ENCODE peak calls at places on chromosomes 7 and 10, in eight cellular contexts. S is upper lobe of right lung, F is lung, K is cardiac muscle cell, C is colonic mucosa, G is sigmoid colon, O is ovary, D is mammary epithelial cell. E is an unnamed sample.

GRCh38 chr10:12181065-12181775 is 14.5 kb downstream of the NUDT5 start:
- DNase-seq in S (peak; percentile 65), F (no peak), K (peak; percentile 53), C (no peak), G (no peak), O (no peak), D (no peak), E (no peak)

GRCh38 chr10:94490789-94491039 is 54.9 kb upstream of the HELLS start:
- DNase-seq in S (no peak), F (no peak), K (peak; percentile 7), C (no peak), G (no peak), O (no peak), D (no peak), E (no peak)

GRCh38 chr7:80392229-80393169 is 119.4 kb downstream of the GNAT3 start:
- DNase-seq in S (no peak), F (no peak), K (peak; percentile 67), C (no peak), G (no peak), O (no peak), D (peak; percentile 11), E (no peak)

GRCh38 chr10:79266543-79267312 is 80.5 kb upstream of the PPIF start:
- DNase-seq in S (peak; percentile 84), F (peak; percentile 56), K (peak; percentile 87), C (peak; percentile 45), G (peak; percentile 90), O (no peak), D (peak; percentile 71), E (peak; percentile 88)

GRCh38 chr10:5323446-5323845 is 41.3 kb upstream of the UCN3 start:
- DNase-seq in S (no peak), F (no peak), K (no peak), C (no peak), G (no peak), O (no peak), D (peak; percentile 70), E (no peak)

GRCh38 chr10:65827344-65827743 is 1098.5 kb upstream of the LRRTM3 start:
- DNase-seq in S (no peak), F (no peak), K (no peak), C (no peak), G (no peak), O (no peak), D (no peak), E (no peak)

GRCh38 chr7:99943641-99944507 is 14.5 kb upstream of the GJC3 start:
- DNase-seq in S (no peak), F (no peak), K (no peak), C (no peak), G (no peak), O (no peak), D (no peak), E (no peak)

GRCh38 chr10:48473704-48474103 is 131.2 kb downstream of the ARHGAP22 start:
- DNase-seq in S (no peak), F (no peak), K (no peak), C (no peak), G (peak; percentile 46), O (no peak), D (no peak), E (no peak)

GRCh38 chr7:87886875-87887274 is 10.6 kb downstream of the DBF4 start:
- DNase-seq in S (no peak), F (no peak), K (peak; percentile 64), C (no peak), G (no peak), O (no peak), D (peak; percentile 7), E (no peak)

GRCh38 chr7:91266931-91267557 is 2.8 kb downstream of the FZD1 start:
- DNase-seq in S (no peak), F (no peak), K (peak; percentile 22), C (no peak), G (peak; percentile 70), O (peak; percentile 49), D (no peak), E (peak; percentile 69)

GRCh38 chr10:97632949-97633884 is at the start of gene MORN4:
- DNase-seq in S (peak; percentile 96), F (peak; percentile 95), K (peak; percentile 94), C (peak; percentile 94), G (peak; percentile 97), O (peak; percentile 93), D (peak; percentile 86), E (peak; percentile 98)

GRCh38 chr7:85014936-85015335 is 171.9 kb downstream of the SEMA3D start:
- DNase-seq in S (no peak), F (no peak), K (no peak), C (no peak), G (no peak), O (no peak), D (no peak), E (no peak)

GRCh38 chr10:97020452-97021400 is 165.0 kb downstream of the SLIT1 start:
- DNase-seq in S (no peak), F (no peak), K (no peak), C (no peak), G (peak; percentile 83), O (peak; percentile 59), D (no peak), E (no peak)

GRCh38 chr10:71778071-71778470 is 4.8 kb upstream of the VSIR start:
- DNase-seq in S (no peak), F (no peak), K (no peak), C (no peak), G (no peak), O (no peak), D (no peak), E (peak; percentile 22)

DNA sequence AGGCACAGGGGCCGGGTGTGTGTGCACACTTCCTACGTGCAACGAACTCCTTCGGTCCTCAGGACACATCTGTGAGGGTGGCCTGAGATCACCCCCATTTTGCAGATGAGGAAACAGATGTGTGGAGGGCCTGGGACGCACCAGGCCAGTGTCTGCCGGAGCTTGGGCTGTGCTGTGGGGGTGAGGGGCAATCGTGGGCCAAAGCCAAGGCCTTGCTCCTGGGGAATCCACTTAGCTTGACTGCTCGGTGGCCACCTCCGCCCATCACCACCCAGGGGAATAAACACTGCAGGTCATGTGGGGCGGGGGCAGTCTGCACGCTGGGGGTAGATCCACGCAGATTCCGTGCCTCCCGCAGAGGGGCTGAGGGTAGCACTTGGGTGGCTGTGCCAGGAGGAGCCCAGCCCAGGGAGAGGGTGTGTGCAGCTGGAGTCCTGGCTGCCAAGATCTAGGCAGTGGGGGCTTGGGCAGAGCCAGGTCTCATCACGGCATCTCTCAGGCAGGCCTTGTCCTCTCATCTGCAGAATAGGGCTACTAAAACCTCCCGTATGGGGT is 70.8 kb upstream of the EN2 start:
- DNase-seq in S (no peak), F (no peak), K (no peak), C (no peak), G (no peak), O (no peak), D (no peak), E (no peak)
- H3K4me1 ChIP-seq in S (peaks cover 4% of the 10 kb centered on the region), F (peaks cover 1% of the 10 kb centered on the region), K (no peaks in the 10 kb centered on the region), C (no peaks in the 10 kb centered on the region), G (peaks cover 6% of the 10 kb centered on the region), O (no peaks in the 10 kb centered on the region), D (peaks cover 2% of the 10 kb centered on the region), E (peaks cover 2% of the 10 kb centered on the region)

DNA sequence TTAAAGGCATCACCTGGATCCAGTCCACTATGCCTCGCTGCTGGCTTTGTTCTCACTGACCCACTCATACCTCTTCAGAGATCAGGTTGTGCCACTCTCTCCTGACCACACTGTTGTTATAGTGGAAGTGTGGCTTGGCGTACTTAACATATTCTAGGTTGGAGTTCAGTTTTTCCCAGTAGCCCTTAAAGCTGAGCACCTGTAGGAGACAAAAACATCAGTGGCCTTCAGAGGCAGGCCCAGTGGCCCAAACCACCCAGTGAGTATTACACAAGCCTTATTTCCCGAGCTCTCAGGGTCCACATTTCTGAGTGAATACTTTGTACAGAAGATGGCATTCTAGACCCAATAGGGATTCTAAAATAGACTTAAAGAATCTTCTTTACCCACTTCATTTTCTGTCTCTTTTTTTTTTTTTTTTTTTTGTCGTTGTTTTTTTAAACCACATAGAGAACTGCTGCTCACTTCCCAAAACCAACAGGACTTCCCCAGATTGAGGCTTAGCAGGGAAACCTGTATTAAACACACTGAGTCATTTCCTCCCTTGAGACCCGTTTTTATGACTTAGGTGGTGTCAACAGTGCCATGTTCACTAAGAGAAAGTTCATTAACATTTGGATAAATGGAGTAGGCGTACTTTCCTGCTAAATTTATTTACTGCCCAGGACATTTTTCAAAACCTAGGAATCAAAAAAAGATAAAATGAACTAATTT is 85.8 kb downstream of the GSAP start:
- DNase-seq in S (no peak), F (peak; percentile 57), K (peak; percentile 28), C (no peak), G (no peak), O (no peak), D (peak; percentile 77), E (no peak)
- H3K27ac ChIP-seq in S (peak overlapping the region; percentile 11), F (peak overlapping the region; percentile 11), K (no peak overlapping the region), C (no peak overlapping the region), G (peak overlapping the region; percentile 83), O (no peak overlapping the region), D (no peak overlapping the region), E (no peak overlapping the region)

GRCh38 chr7:1494866-1495563 is 9.2 kb downstream of the INTS1 start:
- DNase-seq in S (no peak), F (no peak), K (no peak), C (no peak), G (no peak), O (no peak), D (no peak), E (no peak)

GRCh38 chr7:1497293-1497927 is 6.8 kb downstream of the INTS1 start:
- DNase-seq in S (no peak), F (no peak), K (no peak), C (no peak), G (no peak), O (no peak), D (no peak), E (peak; percentile 61)

GRCh38 chr7:1496531-1497292 is 7.5 kb downstream of the INTS1 start:
- DNase-seq in S (no peak), F (no peak), K (no peak), C (no peak), G (no peak), O (no peak), D (no peak), E (peak; percentile 71)

GRCh38 chr7:1494447-1494846 is 9.7 kb downstream of the INTS1 start:
- DNase-seq in S (no peak), F (no peak), K (no peak), C (no peak), G (no peak), O (no peak), D (no peak), E (no peak)

DNA sequence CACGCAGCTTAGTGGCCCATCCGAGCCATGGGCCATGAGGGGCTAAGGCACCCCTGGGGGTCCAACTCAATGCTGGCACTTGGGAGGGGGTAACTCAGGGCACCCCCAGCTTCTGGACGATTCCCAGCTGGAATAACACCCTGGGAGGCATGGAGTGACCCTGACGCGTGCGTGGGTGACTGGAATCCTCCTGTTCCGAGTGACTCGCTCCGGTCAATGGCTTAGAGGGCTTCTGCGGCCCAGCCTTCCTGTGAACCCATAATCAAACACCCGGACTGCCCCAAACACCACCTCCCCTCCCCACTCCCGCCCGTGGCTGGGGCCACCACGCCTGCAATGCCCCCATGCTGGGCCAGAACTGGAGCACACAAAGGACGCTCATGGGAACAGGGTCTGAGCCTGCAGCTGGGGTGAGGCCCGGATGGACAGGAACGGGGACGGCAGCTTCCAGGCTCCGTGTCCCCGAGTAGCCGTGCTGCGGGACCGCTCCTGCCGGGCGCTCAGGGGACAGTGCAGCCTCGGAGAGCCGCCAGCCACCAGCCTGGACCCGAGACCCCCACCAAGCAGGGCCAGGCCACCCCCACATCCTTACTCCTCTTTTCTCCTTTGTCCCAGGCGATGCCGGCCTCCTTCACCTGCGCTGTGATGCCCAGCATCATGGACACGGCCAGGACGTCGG is 8.5 kb downstream of the INTS1 start:
- DNase-seq in S (no peak), F (no peak), K (no peak), C (no peak), G (no peak), O (no peak), D (no peak), E (peak; percentile 54)
- H3K36me3 ChIP-seq in S (peaks cover 84% of the 10 kb centered on the region), F (peaks cover 91% of the 10 kb centered on the region), K (peaks cover 29% of the 10 kb centered on the region), C (peaks cover 4% of the 10 kb centered on the region), G (peaks cover 66% of the 10 kb centered on the region), O (no peaks in the 10 kb centered on the region), D (peaks cover 9% of the 10 kb centered on the region), E (peaks cover 12% of the 10 kb centered on the region)

GRCh38 chr10:132446661-132447445 is 49.9 kb downstream of the PWWP2B start:
- DNase-seq in S (peak; percentile 89), F (peak; percentile 80), K (peak; percentile 54), C (peak; percentile 92), G (no peak), O (peak; percentile 58), D (peak; percentile 64), E (peak; percentile 92)
- H3K4me1 ChIP-seq in S (peaks cover 23% of the 10 kb centered on the region), F (peaks cover 22% of the 10 kb centered on the region), K (peaks cover 20% of the 10 kb centered on the region), C (peaks cover 21% of the 10 kb centered on the region), G (peaks cover 23% of the 10 kb centered on the region), O (peaks cover 6% of the 10 kb centered on the region), D (peaks cover 19% of the 10 kb centered on the region), E (no peaks in the 10 kb centered on the region)

E was measured in kidney.